ENCODE peak calls at places on chromosomes 5 and 9, in seven cellular contexts. P, R, Z, Q, U, S and J are unnamed samples.

GRCh38 chr5:119036101-119036762 is 34.7 kb upstream of the DMXL1 start:
- DNase-seq in Z (no peak), S (peak), U (no peak), Q (no peak), P (no peak), R (no peak), J (no peak)

GRCh38 chr9:23693374-23693773 is 132.7 kb downstream of the ELAVL2 start:
- DNase-seq in P (no peak), S (no peak), Q (no peak), R (no peak), U (no peak), Z (no peak), J (no peak)

GRCh38 chr5:76111510-76112174 is 28.5 kb downstream of the SV2C start:
- DNase-seq in Q (no peak), R (no peak), Z (no peak), S (peak), U (no peak), P (no peak), J (no peak)

GRCh38 chr9:95107976-95108375 is 209.5 kb downstream of the FANCC start:
- DNase-seq in P (no peak), Q (no peak), R (no peak), Z (no peak), S (no peak), U (no peak), J (no peak)

GRCh38 chr9:88991066-88992030 is at the start of gene S1PR3:
- DNase-seq in Z (no peak), U (peak), Q (peak), R (peak), S (peak), P (peak), J (peak)

GRCh38 chr9:90927496-90927895 is 125.9 kb downstream of the SYK start:
- DNase-seq in P (no peak), Z (no peak), S (no peak), U (no peak), R (no peak), Q (no peak), J (no peak)

GRCh38 chr9:4296217-4296616 is 3.7 kb downstream of the GLIS3 start:
- DNase-seq in Q (no peak), R (no peak), U (no peak), Z (no peak), S (no peak), P (no peak), J (no peak)

GRCh38 chr9:109755040-109755439 is 25.0 kb upstream of the PALM2AKAP2 start:
- DNase-seq in Z (no peak), R (no peak), P (no peak), Q (no peak), U (no peak), S (no peak), J (no peak)

GRCh38 chr9:108297025-108297424 is 558.8 kb downstream of the ACTL7B start:
- DNase-seq in P (peak), Z (no peak), Q (no peak), S (no peak), R (no peak), U (no peak), J (no peak)

GRCh38 chr5:159304961-159305595 is 25.2 kb downstream of the IL12B start:
- DNase-seq in Z (no peak), R (no peak), S (no peak), U (no peak), Q (no peak), P (no peak), J (no peak)

GRCh38 chr9:104970588-104970987 is 42.6 kb upstream of the ABCA1 start:
- DNase-seq in Z (no peak), U (no peak), P (no peak), S (no peak), Q (no peak), R (no peak), J (no peak)

GRCh38 chr9:13550519-13550918 is 271.0 kb upstream of the MPDZ start:
- DNase-seq in R (no peak), S (no peak), U (no peak), Q (no peak), Z (no peak), P (no peak), J (no peak)

GRCh38 chr9:89802809-89803355 is 198.1 kb downstream of the GADD45G start:
- DNase-seq in P (no peak), Q (no peak), Z (no peak), R (peak), U (no peak), S (no peak), J (no peak)

GRCh38 chr5:89030781-89031180 is 147.8 kb upstream of the MEF2C start:
- DNase-seq in S (no peak), P (no peak), Q (no peak), Z (no peak), R (no peak), U (no peak), J (no peak)

GRCh38 chr5:89024082-89024481 is 141.1 kb upstream of the MEF2C start:
- DNase-seq in S (no peak), Q (no peak), U (no peak), R (no peak), P (no peak), Z (no peak), J (no peak)

GRCh38 chr5:89034588-89034987 is 151.6 kb upstream of the MEF2C start:
- DNase-seq in R (no peak), Q (no peak), U (no peak), P (no peak), Z (no peak), S (no peak), J (no peak)

GRCh38 chr5:89028579-89029272 is 145.7 kb upstream of the MEF2C start:
- DNase-seq in Q (no peak), R (no peak), S (no peak), P (no peak), U (no peak), Z (no peak), J (no peak)
- TF ChIP-seq CTCF in Q (no peak), R (no peak), S (no peak), P (no peak), U (no peak), Z (no peak), J (no peak)

GRCh38 chr5:126300293-126300692 is 122.9 kb upstream of the GRAMD2B start:
- DNase-seq in R (no peak), Z (no peak), P (no peak), Q (no peak), U (no peak), S (no peak), J (no peak)
- TF ChIP-seq CTCF in R (no peak), Z (no peak), P (no peak), Q (no peak), U (no peak), S (no peak), J (no peak)

DNA sequence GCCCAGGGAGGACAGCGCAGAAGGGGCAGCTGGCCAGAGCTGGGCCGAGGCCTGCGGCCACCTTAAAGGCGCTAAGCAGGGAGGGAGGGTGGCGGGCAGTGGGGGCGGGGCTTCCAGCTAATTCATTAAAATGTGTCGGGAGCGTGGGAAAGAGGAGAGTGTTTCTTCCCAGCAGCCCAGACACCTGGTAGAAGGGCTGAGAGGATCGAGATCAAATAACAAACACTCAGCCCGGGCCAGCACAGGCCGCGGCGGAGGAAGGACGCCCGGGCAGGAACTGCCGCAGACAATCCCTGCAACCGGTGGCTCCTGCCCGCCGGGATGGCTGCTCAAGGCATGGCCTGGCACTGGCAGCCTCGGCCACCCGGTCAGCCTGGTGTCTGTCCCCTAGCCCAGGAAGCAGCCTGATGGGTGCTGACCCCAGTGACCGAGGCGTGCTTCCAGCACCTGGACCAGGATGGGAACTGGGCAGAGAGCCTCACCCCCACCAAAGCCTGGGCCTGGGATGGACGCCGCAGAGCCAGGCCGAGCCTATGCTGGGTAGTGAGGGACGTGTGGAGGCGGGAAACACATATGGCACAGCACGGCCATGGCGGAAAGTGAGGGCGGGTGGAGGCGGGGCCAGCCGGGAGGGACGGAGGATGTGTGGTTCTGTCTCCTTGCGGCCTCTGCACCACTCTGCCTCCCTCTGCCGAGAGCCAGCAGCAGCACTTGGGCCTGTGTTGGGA is 3.2 kb upstream of the NRARP start:
- DNase-seq in R (peak), S (peak), U (no peak), Z (peak), Q (peak), P (peak), J (no peak)
- TF ChIP-seq CTCF in R (no peak), S (peak), U (no peak), Z (no peak), Q (no peak), P (no peak), J (no peak)

DNA sequence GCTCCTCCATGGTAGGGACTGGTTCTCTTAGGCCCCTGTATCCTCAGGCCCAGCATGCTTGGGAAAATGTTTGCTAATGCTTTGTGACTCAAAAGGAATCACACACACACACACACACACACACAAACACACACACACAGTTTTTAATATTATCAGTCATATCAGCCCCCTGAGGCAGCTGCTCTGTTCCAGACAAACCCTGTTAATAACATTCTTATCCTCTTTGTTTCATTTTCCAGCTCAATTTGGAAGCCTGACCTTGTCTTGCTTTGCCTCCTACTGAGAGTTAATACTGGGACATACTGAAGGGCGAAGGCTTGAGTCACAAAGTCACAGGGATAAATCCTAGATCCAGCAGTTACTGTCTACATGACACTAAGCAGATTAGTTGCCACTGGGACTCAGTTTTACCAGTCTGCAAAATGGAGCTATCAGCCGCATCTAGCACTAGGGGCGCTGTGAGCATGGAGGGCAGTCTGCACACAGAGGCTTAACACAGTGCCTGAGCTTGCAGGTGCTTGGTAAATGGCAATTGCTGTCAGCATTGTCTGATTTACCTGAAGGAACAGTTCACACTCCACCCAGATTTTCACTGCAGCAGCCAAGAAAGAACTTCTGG is 37.1 kb upstream of the KCNMB1 start:
- DNase-seq in P (no peak), Z (no peak), S (no peak), R (peak), U (no peak), Q (no peak), J (no peak)
- TF ChIP-seq CTCF in P (no peak), Z (no peak), S (no peak), R (no peak), U (no peak), Q (no peak), J (peak)

DNA sequence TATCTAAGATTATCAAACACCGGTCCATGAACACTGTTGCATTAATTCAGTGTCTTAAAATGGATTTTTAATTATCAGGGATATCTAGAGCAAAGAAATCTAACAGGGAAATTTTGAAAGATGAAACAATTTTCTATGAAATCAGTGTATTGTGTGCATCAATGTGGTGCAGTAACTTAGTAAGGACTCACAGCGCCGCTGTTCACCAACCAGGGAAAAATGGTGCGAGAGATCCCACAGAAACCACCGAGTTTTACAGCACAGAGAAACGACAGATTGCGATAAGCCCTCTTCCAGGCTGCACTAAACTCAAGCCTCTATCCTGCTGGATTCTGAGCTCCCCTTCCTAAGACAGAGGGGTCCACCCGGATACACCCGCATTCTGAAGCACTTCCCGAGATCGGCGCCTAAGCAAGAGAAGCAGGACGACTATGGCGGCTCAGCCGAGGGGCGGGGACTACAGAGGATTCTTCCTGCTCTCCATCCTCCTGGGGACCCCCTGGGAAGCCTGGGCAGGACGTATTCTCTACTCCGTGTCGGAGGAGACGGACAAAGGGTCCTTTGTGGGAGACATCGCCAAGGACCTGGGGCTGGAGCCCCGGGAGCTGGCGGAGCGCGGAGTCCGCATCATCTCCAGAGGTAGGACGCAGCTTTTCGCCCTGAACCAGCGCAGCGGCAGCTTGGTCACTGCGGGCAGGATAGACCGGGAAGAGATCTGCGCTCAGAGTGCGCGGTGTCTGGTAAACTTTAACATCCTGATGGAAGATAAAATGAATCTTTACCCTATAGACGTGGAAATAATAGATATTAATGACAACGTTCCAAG is at the start of gene PCDHGA7:
- DNase-seq in S (peak), P (no peak), Z (no peak), R (no peak), Q (no peak), U (no peak), J (no peak)
- TF ChIP-seq CTCF in S (peak), P (no peak), Z (no peak), R (no peak), Q (no peak), U (no peak), J (no peak)